ENCODE peak calls at places on chromosomes 6 and 20, in nine cellular contexts. K is stomach, N is thoracic aorta, E is neural progenitor cell, A is cardiac muscle cell, P is right lobe of liver, V is mammary epithelial cell, O is adrenal gland, G is PC-3. H is an unnamed sample. For H3K9me3, the result is how much of the 10 kb centered on the place peaks cover.

GRCh38 chr6:6458166-6458565 is 130.4 kb upstream of the LY86 start:
- DNase-seq in K (no peak), N (no peak), E (no peak), A (no peak), P (no peak), V (peak), O (no peak), G (no peak), H (no peak)

GRCh38 chr20:11278461-11278860 is 604.7 kb upstream of the JAG1 start:
- DNase-seq in K (no peak), N (no peak), E (no peak), A (no peak), P (no peak), V (no peak), O (no peak), G (no peak), H (no peak)

GRCh38 chr6:110875548-110876169 is 1.1 kb downstream of the AMD1 start:
- DNase-seq in K (peak), N (peak), E (peak), A (peak), P (peak), V (peak), O (peak), G (no peak), H (peak)

GRCh38 chr20:39775110-39775509 is 813.0 kb downstream of the DHX35 start:
- DNase-seq in K (no peak), N (peak), E (no peak), A (peak), P (no peak), V (peak), O (peak), G (no peak), H (peak)

GRCh38 chr6:4179960-4180652 is 44.7 kb upstream of the ECI2 start:
- DNase-seq in K (no peak), N (no peak), E (no peak), A (no peak), P (no peak), V (no peak), O (no peak), G (no peak), H (no peak)

GRCh38 chr20:62426678-62427077 is 661 bp downstream of the RBBP8NL start:
- DNase-seq in K (peak), N (no peak), E (peak), A (no peak), P (no peak), V (no peak), O (no peak), G (peak), H (no peak)

GRCh38 chr20:38755324-38755910 is 7.2 kb downstream of the ACTR5 start:
- DNase-seq in K (no peak), N (no peak), E (no peak), A (no peak), P (no peak), V (no peak), O (no peak), G (no peak), H (no peak)

GRCh38 chr6:74764486-74764885 is 441.4 kb downstream of the COL12A1 start:
- DNase-seq in K (no peak), N (no peak), E (no peak), A (no peak), P (no peak), V (no peak), O (no peak), G (no peak), H (no peak)

GRCh38 chr6:88891135-88891845 is 72.1 kb downstream of the RNGTT start:
- DNase-seq in K (no peak), N (no peak), E (no peak), A (no peak), P (no peak), V (peak), O (no peak), G (peak), H (no peak)

GRCh38 chr6:22436134-22436533 is 133.2 kb upstream of the HDGFL1 start:
- DNase-seq in K (no peak), N (no peak), E (no peak), A (no peak), P (no peak), V (peak), O (no peak), G (no peak), H (no peak)

GRCh38 chr6:55694148-55694547 is 115.2 kb upstream of the HMGCLL1 start:
- DNase-seq in K (no peak), N (no peak), E (peak), A (peak), P (no peak), V (peak), O (no peak), G (peak), H (peak)

GRCh38 chr6:151464702-151465101 is 12.8 kb upstream of the RMND1 start:
- DNase-seq in K (no peak), N (no peak), E (no peak), A (no peak), P (no peak), V (no peak), O (no peak), G (no peak), H (no peak)

GRCh38 chr20:208937-209566 is 18.0 kb upstream of the DEFB129 start:
- DNase-seq in K (no peak), N (no peak), E (peak), A (peak), P (no peak), V (peak), O (no peak), G (peak), H (no peak)

GRCh38 chr6:40856271-40856670 is 182.8 kb downstream of the UNC5CL start:
- DNase-seq in K (no peak), N (no peak), E (no peak), A (no peak), P (no peak), V (no peak), O (no peak), G (no peak), H (no peak)

GRCh38 chr6:158564243-158565121 is 4.6 kb downstream of the TMEM181 start:
- DNase-seq in K (no peak), N (no peak), E (no peak), A (no peak), P (no peak), V (no peak), O (peak), G (no peak), H (no peak)

GRCh38 chr20:48672324-48672723 is 155.5 kb downstream of the PREX1 start:
- DNase-seq in K (no peak), N (no peak), E (no peak), A (no peak), P (peak), V (no peak), O (no peak), G (no peak), H (no peak)

GRCh38 chr6:158773581-158774449 is 45.4 kb downstream of the EZR start:
- DNase-seq in K (no peak), N (no peak), E (no peak), A (peak), P (no peak), V (no peak), O (no peak), G (no peak), H (no peak)

GRCh38 chr6:130853555-130854183 is 26.5 kb downstream of the SMLR1 start:
- DNase-seq in K (no peak), N (no peak), E (no peak), A (no peak), P (peak), V (no peak), O (no peak), G (no peak), H (peak)

GRCh38 chr6:138372711-138373463 is 4.8 kb upstream of the SMIM28 start:
- DNase-seq in K (no peak), N (no peak), E (no peak), A (peak), P (no peak), V (peak), O (no peak), G (peak), H (no peak)

GRCh38 chr20:15917333-15917732 is 655.9 kb downstream of the KIF16B start:
- DNase-seq in K (no peak), N (no peak), E (no peak), A (no peak), P (no peak), V (peak), O (no peak), G (peak), H (no peak)

GRCh38 chr6:3250278-3250677 is 8.5 kb upstream of the PSMG4 start:
- DNase-seq in K (no peak), N (no peak), E (peak), A (no peak), P (no peak), V (no peak), O (no peak), G (no peak), H (no peak)

GRCh38 chr20:25512709-25513108 is 72.6 kb downstream of the NINL start:
- DNase-seq in K (no peak), N (no peak), E (no peak), A (no peak), P (no peak), V (no peak), O (no peak), G (no peak), H (no peak)

GRCh38 chr20:25521382-25521781 is 63.9 kb downstream of the NINL start:
- DNase-seq in K (no peak), N (no peak), E (no peak), A (no peak), P (no peak), V (no peak), O (no peak), G (no peak), H (no peak)

GRCh38 chr20:25514747-25515340 is 70.5 kb downstream of the NINL start:
- DNase-seq in K (no peak), N (no peak), E (no peak), A (no peak), P (no peak), V (no peak), O (no peak), G (no peak), H (no peak)

GRCh38 chr20:25514195-25514594 is 71.1 kb downstream of the NINL start:
- DNase-seq in K (no peak), N (no peak), E (no peak), A (no peak), P (no peak), V (no peak), O (no peak), G (no peak), H (no peak)

DNA sequence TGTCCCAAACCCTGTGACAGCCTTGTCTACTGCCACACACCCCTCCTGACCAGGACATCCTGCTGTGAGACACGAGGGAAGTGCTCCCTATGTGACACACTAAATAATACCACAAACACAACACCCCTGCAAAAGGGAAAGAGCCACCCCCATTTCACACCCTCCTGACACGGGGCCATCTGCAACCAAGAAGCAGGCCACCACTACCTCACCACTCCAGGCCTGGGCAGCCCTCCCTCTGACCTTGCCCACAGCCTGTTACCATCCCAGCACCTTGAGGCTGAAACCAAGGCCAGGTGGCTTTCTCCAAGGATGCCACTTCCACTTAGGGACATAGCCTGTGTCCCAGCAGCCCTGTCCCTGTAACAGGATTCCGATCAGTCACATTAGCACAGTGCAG is 68.2 kb downstream of the NINL start:
- DNase-seq in K (no peak), N (no peak), E (no peak), A (no peak), P (no peak), V (no peak), O (no peak), G (no peak), H (no peak)
- H3K9me3 ChIP-seq in K (under half), N (under half), E (under half), A (under half), P (under half), V (under half), O (under half), G (under half), H (under half)

GRCh38 chr6:25966707-25967106 is 4.1 kb downstream of the TRIM38 start:
- DNase-seq in K (no peak), N (no peak), E (no peak), A (no peak), P (no peak), V (no peak), O (no peak), G (no peak), H (no peak)
- H3K4me3 ChIP-seq in K (peak), N (peak), E (no peak), A (no peak), P (no peak), V (no peak), O (no peak), G (no peak), H (no peak)

DNA sequence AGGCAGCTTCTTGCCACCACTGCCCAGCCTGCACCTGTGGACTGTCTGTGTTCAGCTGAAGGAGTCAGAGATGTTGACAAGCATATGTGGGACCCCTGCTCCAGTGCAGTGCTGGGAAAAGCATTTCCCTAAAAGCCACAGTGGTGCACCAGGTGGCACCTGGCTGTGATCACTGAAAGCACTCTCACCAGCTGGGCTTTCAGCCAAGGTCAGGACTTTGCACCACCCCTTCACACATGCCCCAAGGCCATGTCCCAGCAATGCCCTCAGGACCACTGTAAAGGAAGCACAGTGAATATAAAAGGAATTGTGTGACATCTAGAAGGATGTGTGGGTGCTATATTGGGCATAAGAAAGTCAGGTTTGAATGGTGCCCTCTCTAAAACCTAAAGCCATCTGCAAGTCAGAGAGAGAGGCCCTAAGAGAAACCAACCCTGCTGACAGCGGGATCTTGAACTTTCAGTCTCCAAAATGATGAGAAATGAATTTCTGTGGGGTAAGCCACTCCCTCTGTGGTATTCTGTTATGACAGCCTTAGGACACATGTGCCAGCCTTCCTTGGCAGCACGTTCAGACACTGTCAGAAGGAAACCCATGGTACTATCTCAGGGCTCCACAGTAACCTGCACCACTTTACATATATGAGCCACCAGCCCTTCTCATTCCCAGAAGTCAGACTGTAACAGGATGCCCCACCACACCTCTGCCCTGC is 30.7 kb downstream of the CBLN4 start:
- DNase-seq in K (no peak), N (no peak), E (no peak), A (no peak), P (peak), V (no peak), O (no peak), G (no peak), H (no peak)
- H3K9me3 ChIP-seq in K (under half), N (under half), E (under half), A (under half), P (under half), V (under half), O (under half), G (under half), H (under half)

GRCh38 chr6:125534430-125535263 is 214.8 kb upstream of the HEY2 start:
- DNase-seq in K (no peak), N (no peak), E (no peak), A (no peak), P (no peak), V (no peak), O (no peak), G (no peak), H (no peak)
- H3K4me3 ChIP-seq in K (no peak), N (peak), E (peak), A (no peak), P (no peak), V (no peak), O (no peak), G (no peak), H (no peak)

GRCh38 chr20:58851221-58851968 is 693 bp upstream of the GNAS-AS1 start:
- DNase-seq in K (no peak), N (no peak), E (peak), A (peak), P (no peak), V (no peak), O (no peak), G (no peak), H (no peak)

GRCh38 chr20:58853976-58854637 is 1.6 kb downstream of the GNAS start:
- DNase-seq in K (no peak), N (no peak), E (peak), A (no peak), P (no peak), V (no peak), O (no peak), G (no peak), H (no peak)

GRCh38 chr20:58853466-58853865 is 950 bp downstream of the GNAS start:
- DNase-seq in K (no peak), N (no peak), E (no peak), A (no peak), P (no peak), V (no peak), O (no peak), G (no peak), H (no peak)

GRCh38 chr20:58851969-58852458 is 502 bp upstream of the GNAS start:
- DNase-seq in K (no peak), N (no peak), E (no peak), A (no peak), P (no peak), V (no peak), O (no peak), G (no peak), H (no peak)

DNA sequence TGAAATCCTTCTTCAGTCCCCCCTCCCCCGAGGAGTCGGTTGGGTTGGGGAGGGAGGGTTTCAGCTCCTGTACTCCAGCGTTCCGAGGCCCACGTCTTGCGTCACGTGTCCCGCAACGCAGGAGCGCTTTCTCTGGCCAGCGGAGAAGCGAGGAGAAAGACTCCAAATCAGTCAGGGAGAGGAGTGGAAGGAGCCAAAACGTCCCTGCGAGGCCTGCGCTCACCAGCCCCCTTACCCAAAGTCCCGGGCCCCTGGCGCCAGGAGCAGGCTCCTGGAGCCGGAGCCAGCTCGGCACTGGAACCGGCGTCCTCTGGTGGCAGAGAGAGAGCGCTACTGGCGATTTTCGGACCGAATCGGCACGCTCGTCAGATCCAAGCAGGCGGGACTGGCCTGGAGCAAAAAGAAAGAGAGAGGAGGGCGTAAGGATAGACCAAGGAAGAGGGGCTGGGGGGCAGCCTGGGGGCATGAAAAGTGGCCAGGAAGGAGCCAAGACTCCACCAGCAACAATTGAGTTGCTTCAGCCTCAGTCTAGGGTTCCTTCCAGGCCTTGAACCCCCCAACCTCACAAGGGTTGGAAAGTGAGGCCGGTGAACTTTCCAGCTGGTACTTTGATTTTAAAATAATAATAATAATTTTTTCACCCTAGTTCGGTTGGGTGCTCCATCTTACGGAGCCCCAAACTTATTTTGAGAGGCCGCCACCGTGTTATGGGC is at the start of gene GNAS:
- DNase-seq in K (no peak), N (no peak), E (peak), A (peak), P (peak), V (peak), O (peak), G (peak), H (peak)
- H3K9me3 ChIP-seq in K (under half), N (under half), E (under half), A (under half), P (under half), V (under half), O (under half), G (under half), H (under half)

DNA sequence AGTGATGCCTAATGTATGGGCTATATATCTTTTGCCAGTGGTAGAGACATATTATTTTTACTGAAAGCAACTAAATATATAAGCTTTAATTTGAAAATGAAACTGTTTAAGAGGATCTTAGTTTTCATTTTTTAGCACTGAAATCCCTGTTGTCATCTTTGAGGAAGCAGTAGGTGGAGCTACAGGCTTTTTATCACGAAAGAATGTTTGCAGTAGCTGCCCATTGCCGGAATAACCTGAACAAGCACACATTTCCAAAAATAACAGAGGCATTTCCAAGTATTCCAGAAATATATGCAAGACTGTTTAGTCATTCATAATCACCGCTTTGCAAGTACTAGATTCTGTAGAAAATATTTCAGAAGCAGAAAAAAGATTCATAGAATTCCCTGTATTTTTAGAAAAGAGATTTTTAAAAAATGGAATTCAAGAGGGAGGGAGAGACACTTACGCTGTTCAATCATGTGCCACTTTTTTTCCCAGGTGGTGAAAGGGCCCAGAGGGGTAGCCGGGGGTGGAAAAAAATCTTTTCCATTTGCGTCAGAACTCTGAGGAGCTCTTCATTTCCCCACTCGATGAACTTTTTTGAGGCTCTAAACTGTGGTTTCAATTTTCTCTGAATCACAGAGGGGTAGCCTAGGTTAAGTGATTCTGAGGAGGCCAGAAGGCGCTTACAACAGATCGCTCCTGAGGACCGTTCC is 142.5 kb upstream of the FERMT1 start:
- DNase-seq in K (no peak), N (no peak), E (peak), A (peak), P (no peak), V (peak), O (no peak), G (peak), H (peak)
- H3K4me3 ChIP-seq in K (no peak), N (peak), E (no peak), A (no peak), P (no peak), V (peak), O (no peak), G (peak), H (no peak)

H was measured in MG63.